ENCODE peak calls at places on chromosome 7, in five cellular contexts. One of them, this sample, is unnamed.

GRCh38 chr7:157722137-157723060 is 385.6 kb downstream of the DNAJB6 start:
- DNase-seq in K562: no peak
- DNase-seq in HepG2: no peak
- DNase-seq in endothelial cell of umbilical vein: no peak
- DNase-seq in SK-N-SH: no peak
- DNase-seq in this sample: no peak

GRCh38 chr7:151930695-151931094 is 25.6 kb upstream of the GALNTL5 start:
- DNase-seq in HepG2: no peak
- DNase-seq in SK-N-SH: peak
- DNase-seq in endothelial cell of umbilical vein: no peak
- DNase-seq in K562: no peak
- DNase-seq in this sample: no peak

GRCh38 chr7:137890449-137890916 is 43.7 kb upstream of the DGKI start:
- DNase-seq in HepG2: no peak
- DNase-seq in endothelial cell of umbilical vein: no peak
- DNase-seq in SK-N-SH: no peak
- DNase-seq in K562: no peak
- DNase-seq in this sample: no peak

GRCh38 chr7:157691521-157692155 is 354.8 kb downstream of the DNAJB6 start:
- DNase-seq in SK-N-SH: peak
- DNase-seq in HepG2: no peak
- DNase-seq in K562: no peak
- DNase-seq in endothelial cell of umbilical vein: peak
- DNase-seq in this sample: no peak

GRCh38 chr7:116258734-116259133 is 48.4 kb downstream of the TES start:
- DNase-seq in K562: peak
- DNase-seq in SK-N-SH: peak
- DNase-seq in endothelial cell of umbilical vein: peak
- DNase-seq in HepG2: peak
- DNase-seq in this sample: peak

GRCh38 chr7:145665499-145666258 is 450.9 kb upstream of the CNTNAP2 start:
- DNase-seq in K562: no peak
- DNase-seq in endothelial cell of umbilical vein: no peak
- DNase-seq in SK-N-SH: no peak
- DNase-seq in HepG2: no peak
- DNase-seq in this sample: no peak

GRCh38 chr7:128020161-128020560 is 11.1 kb downstream of the LRRC4 start:
- DNase-seq in K562: peak
- DNase-seq in SK-N-SH: peak
- DNase-seq in endothelial cell of umbilical vein: no peak
- DNase-seq in HepG2: peak
- DNase-seq in this sample: peak

GRCh38 chr7:51160990-51161615 is 155.5 kb downstream of the COBL start:
- DNase-seq in SK-N-SH: peak
- DNase-seq in endothelial cell of umbilical vein: peak
- DNase-seq in K562: peak
- DNase-seq in HepG2: peak
- DNase-seq in this sample: peak

GRCh38 chr7:49986191-49986590 is 106.9 kb downstream of the ZPBP start:
- DNase-seq in SK-N-SH: no peak
- DNase-seq in endothelial cell of umbilical vein: no peak
- DNase-seq in HepG2: no peak
- DNase-seq in K562: no peak
- DNase-seq in this sample: no peak

GRCh38 chr7:10205690-10206089 is 768.0 kb upstream of the PHF14 start:
- DNase-seq in SK-N-SH: no peak
- DNase-seq in endothelial cell of umbilical vein: no peak
- DNase-seq in K562: no peak
- DNase-seq in HepG2: no peak
- DNase-seq in this sample: no peak

GRCh38 chr7:157500171-157500960 is 163.6 kb downstream of the DNAJB6 start:
- DNase-seq in endothelial cell of umbilical vein: no peak
- DNase-seq in HepG2: no peak
- DNase-seq in K562: no peak
- DNase-seq in SK-N-SH: no peak
- DNase-seq in this sample: no peak

GRCh38 chr7:158251061-158251965 is 336.3 kb downstream of the PTPRN2 start:
- DNase-seq in endothelial cell of umbilical vein: no peak
- DNase-seq in K562: no peak
- DNase-seq in SK-N-SH: no peak
- DNase-seq in HepG2: no peak
- DNase-seq in this sample: no peak

GRCh38 chr7:99404235-99404976 is 4.0 kb downstream of the PDAP1 start:
- DNase-seq in K562: no peak
- DNase-seq in endothelial cell of umbilical vein: no peak
- DNase-seq in HepG2: no peak
- DNase-seq in SK-N-SH: no peak
- DNase-seq in this sample: no peak

GRCh38 chr7:132557489-132558044 is 18.7 kb downstream of the PLXNA4 start:
- DNase-seq in endothelial cell of umbilical vein: peak
- DNase-seq in SK-N-SH: no peak
- DNase-seq in HepG2: no peak
- DNase-seq in K562: no peak
- DNase-seq in this sample: no peak

GRCh38 chr7:11946794-11947193 is 114.8 kb upstream of the THSD7A start:
- DNase-seq in K562: no peak
- DNase-seq in endothelial cell of umbilical vein: no peak
- DNase-seq in SK-N-SH: no peak
- DNase-seq in HepG2: no peak
- DNase-seq in this sample: no peak

GRCh38 chr7:16668049-16668858 is 22.3 kb downstream of the BZW2 start:
- DNase-seq in endothelial cell of umbilical vein: no peak
- DNase-seq in SK-N-SH: peak
- DNase-seq in HepG2: peak
- DNase-seq in K562: no peak
- DNase-seq in this sample: peak

GRCh38 chr7:1998146-1998545 is 234.6 kb downstream of the MAD1L1 start:
- DNase-seq in HepG2: no peak
- DNase-seq in endothelial cell of umbilical vein: no peak
- DNase-seq in SK-N-SH: no peak
- DNase-seq in K562: no peak
- DNase-seq in this sample: no peak

DNA sequence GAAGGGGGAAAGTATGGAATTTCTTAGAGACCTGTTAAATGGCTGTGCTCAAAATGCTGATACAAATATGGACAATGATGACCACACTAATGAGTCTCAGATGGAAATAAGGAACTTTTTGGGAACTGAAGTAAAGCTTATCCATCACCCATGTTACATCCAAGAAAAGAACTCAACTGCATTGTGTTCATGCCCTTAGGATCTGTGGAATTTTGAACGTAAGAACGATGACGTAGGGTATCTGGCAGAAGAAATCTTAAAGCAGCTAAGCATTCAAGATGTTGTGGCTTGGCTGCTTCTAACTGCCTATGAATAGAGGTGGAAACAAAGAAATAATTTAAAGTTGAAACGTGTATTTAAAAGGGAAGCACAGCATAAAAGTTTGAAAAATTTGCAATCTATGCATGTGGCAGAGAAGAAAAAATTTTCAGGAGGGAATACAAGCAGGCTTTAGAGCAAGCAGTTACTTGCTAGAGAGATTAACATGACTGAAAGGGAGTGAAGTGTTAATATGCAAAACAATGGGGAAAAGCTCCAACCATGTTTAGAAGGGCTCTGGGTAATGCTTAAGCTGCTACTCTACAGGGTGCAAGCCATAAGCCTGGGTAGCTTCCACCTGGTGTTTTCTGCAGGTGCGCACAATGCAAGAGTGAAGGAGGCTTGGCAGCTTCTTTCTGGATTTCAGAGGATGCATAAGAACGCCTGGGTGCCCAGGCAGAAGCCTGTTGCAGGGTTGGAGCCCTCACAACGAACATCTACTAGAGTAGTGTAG is 499.7 kb upstream of the SEMA3D start:
- DNase-seq in HepG2: no peak
- DNase-seq in endothelial cell of umbilical vein: no peak
- DNase-seq in SK-N-SH: no peak
- DNase-seq in K562: no peak
- DNase-seq in this sample: no peak
- TF ChIP-seq MAX in HepG2: no peak
- TF ChIP-seq MAX in endothelial cell of umbilical vein: no peak
- TF ChIP-seq MAX in SK-N-SH: no peak
- TF ChIP-seq MAX in K562: no peak
- TF ChIP-seq MAX in this sample: no peak

GRCh38 chr7:92988051-92988450 is 129.7 kb downstream of the SAMD9 start:
- DNase-seq in HepG2: peak
- DNase-seq in SK-N-SH: peak
- DNase-seq in K562: peak
- DNase-seq in endothelial cell of umbilical vein: peak
- DNase-seq in this sample: peak

GRCh38 chr7:92991190-92991589 is 126.6 kb downstream of the SAMD9 start:
- DNase-seq in HepG2: no peak
- DNase-seq in endothelial cell of umbilical vein: no peak
- DNase-seq in K562: no peak
- DNase-seq in SK-N-SH: no peak
- DNase-seq in this sample: no peak

GRCh38 chr7:92987095-92987494 is 130.7 kb downstream of the SAMD9 start:
- DNase-seq in endothelial cell of umbilical vein: no peak
- DNase-seq in K562: no peak
- DNase-seq in HepG2: no peak
- DNase-seq in SK-N-SH: no peak
- DNase-seq in this sample: no peak

GRCh38 chr7:92988941-92989540 is 128.7 kb downstream of the SAMD9 start:
- DNase-seq in K562: no peak
- DNase-seq in endothelial cell of umbilical vein: no peak
- DNase-seq in SK-N-SH: no peak
- DNase-seq in HepG2: no peak
- DNase-seq in this sample: no peak

GRCh38 chr7:92987543-92987942 is 130.2 kb downstream of the SAMD9 start:
- DNase-seq in HepG2: no peak
- DNase-seq in endothelial cell of umbilical vein: no peak
- DNase-seq in SK-N-SH: no peak
- DNase-seq in K562: no peak
- DNase-seq in this sample: no peak
- H2AFZ ChIP-seq in HepG2: no peak
- H2AFZ ChIP-seq in endothelial cell of umbilical vein: no peak
- H2AFZ ChIP-seq in SK-N-SH: no peak
- H2AFZ ChIP-seq in K562: peak
- H2AFZ ChIP-seq in this sample: peak

DNA sequence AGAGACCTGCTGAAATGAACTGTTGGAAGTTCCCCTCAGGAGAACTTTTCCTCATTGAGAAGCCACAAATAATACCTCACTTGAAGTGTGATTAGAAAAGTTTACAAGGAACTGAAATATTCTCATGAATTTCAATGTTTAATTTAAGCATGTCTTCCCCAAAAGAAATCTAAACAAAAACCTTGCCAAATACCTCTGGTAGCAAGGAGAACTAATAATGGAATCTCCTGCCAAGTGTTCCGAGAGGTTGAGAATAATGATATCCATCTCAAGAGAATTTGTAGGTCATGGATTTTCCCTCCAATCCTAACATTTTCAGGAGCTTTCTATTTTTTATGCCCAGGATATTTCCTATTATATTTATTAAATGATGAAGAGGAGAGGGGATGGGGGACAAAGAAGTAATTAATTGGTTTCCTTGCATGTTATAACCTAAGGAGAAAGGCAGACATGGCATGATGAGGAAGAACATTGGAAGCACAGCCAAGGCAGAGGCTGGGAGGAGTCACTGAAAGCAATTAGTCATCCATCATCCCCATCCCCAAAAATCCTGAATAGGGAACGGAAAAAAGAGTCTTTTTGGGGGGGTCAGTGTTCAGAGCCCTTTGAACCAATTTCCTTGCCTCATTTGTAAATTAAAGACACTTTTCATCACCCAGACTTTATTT is 93.6 kb upstream of the IL6 start:
- DNase-seq in K562: no peak
- DNase-seq in endothelial cell of umbilical vein: no peak
- DNase-seq in HepG2: no peak
- DNase-seq in SK-N-SH: no peak
- DNase-seq in this sample: no peak
- TF ChIP-seq MAX in K562: no peak
- TF ChIP-seq MAX in endothelial cell of umbilical vein: no peak
- TF ChIP-seq MAX in HepG2: no peak
- TF ChIP-seq MAX in SK-N-SH: no peak
- TF ChIP-seq MAX in this sample: no peak

GRCh38 chr7:84975586-84976185 is 211.2 kb downstream of the SEMA3D start:
- DNase-seq in K562: no peak
- DNase-seq in HepG2: no peak
- DNase-seq in endothelial cell of umbilical vein: peak
- DNase-seq in SK-N-SH: no peak
- DNase-seq in this sample: no peak
- H2AFZ ChIP-seq in K562: no peak
- H2AFZ ChIP-seq in HepG2: no peak
- H2AFZ ChIP-seq in endothelial cell of umbilical vein: no peak
- H2AFZ ChIP-seq in SK-N-SH: peak
- H2AFZ ChIP-seq in this sample: no peak

GRCh38 chr7:29236649-29237048 is 42.1 kb downstream of the CHN2 start:
- DNase-seq in SK-N-SH: no peak
- DNase-seq in K562: no peak
- DNase-seq in HepG2: no peak
- DNase-seq in endothelial cell of umbilical vein: no peak
- DNase-seq in this sample: no peak

GRCh38 chr7:29236071-29236580 is 41.6 kb downstream of the CHN2 start:
- DNase-seq in HepG2: no peak
- DNase-seq in SK-N-SH: no peak
- DNase-seq in K562: no peak
- DNase-seq in endothelial cell of umbilical vein: no peak
- DNase-seq in this sample: no peak

GRCh38 chr7:29237483-29237882 is 42.9 kb downstream of the CHN2 start:
- DNase-seq in SK-N-SH: no peak
- DNase-seq in HepG2: peak
- DNase-seq in endothelial cell of umbilical vein: no peak
- DNase-seq in K562: no peak
- DNase-seq in this sample: no peak

GRCh38 chr7:29243777-29244655 is 49.4 kb downstream of the CHN2 start:
- DNase-seq in SK-N-SH: no peak
- DNase-seq in endothelial cell of umbilical vein: no peak
- DNase-seq in K562: peak
- DNase-seq in HepG2: no peak
- DNase-seq in this sample: peak

GRCh38 chr7:29239638-29240037 is 45.1 kb downstream of the CHN2 start:
- DNase-seq in endothelial cell of umbilical vein: no peak
- DNase-seq in K562: peak
- DNase-seq in SK-N-SH: no peak
- DNase-seq in HepG2: no peak
- DNase-seq in this sample: no peak
- TF ChIP-seq MAX in endothelial cell of umbilical vein: no peak
- TF ChIP-seq MAX in K562: no peak
- TF ChIP-seq MAX in SK-N-SH: no peak
- TF ChIP-seq MAX in HepG2: no peak
- TF ChIP-seq MAX in this sample: no peak

GRCh38 chr7:149196151-149196704 is 882 bp downstream of the ZNF282 start:
- DNase-seq in K562: peak
- DNase-seq in endothelial cell of umbilical vein: peak
- DNase-seq in SK-N-SH: peak
- DNase-seq in HepG2: no peak
- DNase-seq in this sample: no peak
- H2AFZ ChIP-seq in K562: peak
- H2AFZ ChIP-seq in endothelial cell of umbilical vein: peak
- H2AFZ ChIP-seq in SK-N-SH: peak
- H2AFZ ChIP-seq in HepG2: no peak
- H2AFZ ChIP-seq in this sample: no peak

This sample was measured in HCT116.